ENCODE peak calls at places on chromosome 15, in ten cellular contexts. One of them, this sample, is unnamed.
A peak's percentile ranks its signal among the peaks of the same experiment; 100 is the strongest.

GRCh38 chr15:98981851-98982722 is 25.5 kb downstream of the PGPEP1L start:
- DNase-seq in endothelial cell of umbilical vein: no peak
- DNase-seq in psoas muscle: no peak
- DNase-seq in adrenal gland: no peak
- DNase-seq in gastrocnemius medialis: no peak
- DNase-seq in heart left ventricle: no peak
- DNase-seq in PC-9: no peak
- DNase-seq in DND-41: no peak
- DNase-seq in upper lobe of left lung: no peak
- DNase-seq in BE2C: no peak
- DNase-seq in this sample: no peak

GRCh38 chr15:77568014-77568959 is 64.4 kb downstream of the LINGO1 start:
- DNase-seq in endothelial cell of umbilical vein: no peak
- DNase-seq in psoas muscle: no peak
- DNase-seq in adrenal gland: no peak
- DNase-seq in gastrocnemius medialis: no peak
- DNase-seq in heart left ventricle: no peak
- DNase-seq in PC-9: no peak
- DNase-seq in DND-41: no peak
- DNase-seq in upper lobe of left lung: no peak
- DNase-seq in BE2C: no peak
- DNase-seq in this sample: no peak

GRCh38 chr15:51155016-51155580 is 60.4 kb upstream of the TNFAIP8L3 start:
- DNase-seq in endothelial cell of umbilical vein: no peak
- DNase-seq in psoas muscle: no peak
- DNase-seq in adrenal gland: no peak
- DNase-seq in gastrocnemius medialis: no peak
- DNase-seq in heart left ventricle: no peak
- DNase-seq in PC-9: no peak
- DNase-seq in DND-41: no peak
- DNase-seq in upper lobe of left lung: no peak
- DNase-seq in BE2C: no peak
- DNase-seq in this sample: no peak

GRCh38 chr15:99564221-99565030 is 1.4 kb upstream of the MEF2A start:
- DNase-seq in endothelial cell of umbilical vein: peak; percentile 44
- DNase-seq in psoas muscle: peak; percentile 59
- DNase-seq in adrenal gland: peak; percentile 64
- DNase-seq in gastrocnemius medialis: peak; percentile 15
- DNase-seq in heart left ventricle: peak; percentile 38
- DNase-seq in PC-9: peak; percentile 5
- DNase-seq in DND-41: no peak
- DNase-seq in upper lobe of left lung: no peak
- DNase-seq in BE2C: no peak
- DNase-seq in this sample: peak; percentile 55

GRCh38 chr15:32706704-32707103 is 11.1 kb upstream of the GREM1 start:
- DNase-seq in endothelial cell of umbilical vein: no peak
- DNase-seq in psoas muscle: no peak
- DNase-seq in adrenal gland: no peak
- DNase-seq in gastrocnemius medialis: no peak
- DNase-seq in heart left ventricle: no peak
- DNase-seq in PC-9: peak; percentile 55
- DNase-seq in DND-41: no peak
- DNase-seq in upper lobe of left lung: no peak
- DNase-seq in BE2C: no peak
- DNase-seq in this sample: no peak

GRCh38 chr15:36372968-36373367 is 206.5 kb upstream of the CDIN1 start:
- DNase-seq in endothelial cell of umbilical vein: no peak
- DNase-seq in psoas muscle: no peak
- DNase-seq in adrenal gland: no peak
- DNase-seq in gastrocnemius medialis: no peak
- DNase-seq in heart left ventricle: no peak
- DNase-seq in PC-9: no peak
- DNase-seq in DND-41: no peak
- DNase-seq in upper lobe of left lung: no peak
- DNase-seq in BE2C: no peak
- DNase-seq in this sample: no peak

GRCh38 chr15:29825205-29825604 is 2.9 kb upstream of the TJP1 start:
- DNase-seq in endothelial cell of umbilical vein: peak; percentile 53
- DNase-seq in psoas muscle: no peak
- DNase-seq in adrenal gland: no peak
- DNase-seq in gastrocnemius medialis: no peak
- DNase-seq in heart left ventricle: no peak
- DNase-seq in PC-9: no peak
- DNase-seq in DND-41: peak; percentile 37
- DNase-seq in upper lobe of left lung: no peak
- DNase-seq in BE2C: no peak
- DNase-seq in this sample: no peak

GRCh38 chr15:62165029-62165792 is at the start of gene C2CD4B:
- DNase-seq in endothelial cell of umbilical vein: peak; percentile 89
- DNase-seq in psoas muscle: peak; percentile 70
- DNase-seq in adrenal gland: peak; percentile 29
- DNase-seq in gastrocnemius medialis: no peak
- DNase-seq in heart left ventricle: peak; percentile 84
- DNase-seq in PC-9: peak; percentile 14
- DNase-seq in DND-41: peak; percentile 86
- DNase-seq in upper lobe of left lung: peak; percentile 90
- DNase-seq in BE2C: no peak
- DNase-seq in this sample: peak; percentile 35

GRCh38 chr15:59996498-59997041 is 7.5 kb upstream of the FOXB1 start:
- DNase-seq in endothelial cell of umbilical vein: no peak
- DNase-seq in psoas muscle: no peak
- DNase-seq in adrenal gland: no peak
- DNase-seq in gastrocnemius medialis: no peak
- DNase-seq in heart left ventricle: no peak
- DNase-seq in PC-9: no peak
- DNase-seq in DND-41: no peak
- DNase-seq in upper lobe of left lung: no peak
- DNase-seq in BE2C: no peak
- DNase-seq in this sample: no peak

DNA sequence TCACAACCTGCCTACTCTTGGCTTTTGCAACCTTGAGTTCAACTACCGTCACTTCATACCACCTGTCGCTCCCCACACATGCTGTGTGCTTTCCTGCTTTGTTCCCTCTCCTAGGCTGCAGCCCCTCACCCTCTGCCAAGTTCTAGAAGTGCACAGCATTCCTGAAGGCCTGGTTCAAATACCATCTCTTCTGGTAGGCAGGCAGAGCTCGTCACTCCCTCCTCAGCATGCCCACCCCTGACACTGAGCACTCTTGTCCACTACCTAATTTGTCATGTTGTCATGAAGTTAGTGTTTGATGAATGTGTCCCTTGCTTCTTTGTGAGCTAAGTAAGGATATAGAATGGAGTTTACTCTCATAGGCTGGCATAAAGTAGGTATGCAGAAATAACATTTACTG is 129.6 kb downstream of the SEMA6D start:
- DNase-seq in endothelial cell of umbilical vein: no peak
- DNase-seq in psoas muscle: no peak
- DNase-seq in adrenal gland: no peak
- DNase-seq in gastrocnemius medialis: no peak
- DNase-seq in heart left ventricle: no peak
- DNase-seq in PC-9: no peak
- DNase-seq in DND-41: no peak
- DNase-seq in upper lobe of left lung: no peak
- DNase-seq in BE2C: no peak
- DNase-seq in this sample: no peak
- TF ChIP-seq CTCF in endothelial cell of umbilical vein: no peak
- TF ChIP-seq CTCF in psoas muscle: no peak
- TF ChIP-seq CTCF in adrenal gland: no peak
- TF ChIP-seq CTCF in gastrocnemius medialis: no peak
- TF ChIP-seq CTCF in heart left ventricle: no peak
- TF ChIP-seq CTCF in PC-9: no peak
- TF ChIP-seq CTCF in DND-41: no peak
- TF ChIP-seq CTCF in upper lobe of left lung: no peak
- TF ChIP-seq CTCF in BE2C: no peak
- TF ChIP-seq CTCF in this sample: no peak

DNA sequence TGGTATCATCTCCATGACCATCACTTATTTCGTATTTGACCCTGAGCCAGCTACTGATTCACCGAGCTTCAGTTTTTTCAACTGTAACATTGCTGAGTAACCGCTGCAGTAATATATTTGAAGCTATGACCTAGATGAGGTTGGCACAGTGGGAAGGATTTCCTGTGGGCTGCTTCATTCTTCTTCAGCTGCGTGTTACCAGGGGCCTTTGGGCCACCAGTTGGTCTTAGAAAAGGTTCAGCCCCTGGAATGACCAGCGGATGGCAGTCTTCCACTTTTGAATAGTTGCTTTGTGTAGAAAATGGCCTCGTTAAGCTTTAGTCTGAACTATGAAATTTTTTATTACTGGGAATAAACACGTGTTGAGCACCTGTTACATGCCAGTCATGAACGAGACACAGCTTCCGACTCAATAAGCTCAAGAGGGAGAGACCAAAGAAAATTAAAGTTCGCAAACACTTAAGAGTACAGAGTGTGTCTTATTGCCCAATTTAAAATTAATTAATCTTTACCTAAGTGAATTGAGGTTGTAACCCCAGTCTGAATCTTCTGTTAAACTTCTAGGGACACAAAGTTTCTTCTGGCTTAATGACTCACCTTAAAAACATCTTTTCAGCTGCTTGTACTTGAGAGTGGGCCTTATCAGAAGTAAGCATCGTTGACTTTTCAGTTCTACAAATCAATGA is 57.6 kb upstream of the NR2E3 start:
- DNase-seq in endothelial cell of umbilical vein: peak; percentile 92
- DNase-seq in psoas muscle: no peak
- DNase-seq in adrenal gland: peak; percentile 71
- DNase-seq in gastrocnemius medialis: no peak
- DNase-seq in heart left ventricle: no peak
- DNase-seq in PC-9: peak; percentile 57
- DNase-seq in DND-41: no peak
- DNase-seq in upper lobe of left lung: no peak
- DNase-seq in BE2C: peak; percentile 47
- DNase-seq in this sample: no peak
- H3K27me3 ChIP-seq in endothelial cell of umbilical vein: no peaks in the 10 kb centered on the region
- H3K27me3 ChIP-seq in psoas muscle: no peaks in the 10 kb centered on the region
- H3K27me3 ChIP-seq in adrenal gland: no peaks in the 10 kb centered on the region
- H3K27me3 ChIP-seq in gastrocnemius medialis: no peaks in the 10 kb centered on the region
- H3K27me3 ChIP-seq in heart left ventricle: no peaks in the 10 kb centered on the region
- H3K27me3 ChIP-seq in PC-9: no peaks in the 10 kb centered on the region
- H3K27me3 ChIP-seq in DND-41: peaks cover 2% of the 10 kb centered on the region
- H3K27me3 ChIP-seq in upper lobe of left lung: no peaks in the 10 kb centered on the region
- H3K27me3 ChIP-seq in BE2C: no peaks in the 10 kb centered on the region
- H3K27me3 ChIP-seq in this sample: no peaks in the 10 kb centered on the region

GRCh38 chr15:49223536-49224274 is 53.7 kb downstream of the GALK2 start:
- DNase-seq in endothelial cell of umbilical vein: no peak
- DNase-seq in psoas muscle: no peak
- DNase-seq in adrenal gland: no peak
- DNase-seq in gastrocnemius medialis: no peak
- DNase-seq in heart left ventricle: no peak
- DNase-seq in PC-9: no peak
- DNase-seq in DND-41: no peak
- DNase-seq in upper lobe of left lung: no peak
- DNase-seq in BE2C: no peak
- DNase-seq in this sample: no peak

GRCh38 chr15:49229922-49230321 is 59.9 kb downstream of the GALK2 start:
- DNase-seq in endothelial cell of umbilical vein: no peak
- DNase-seq in psoas muscle: no peak
- DNase-seq in adrenal gland: no peak
- DNase-seq in gastrocnemius medialis: no peak
- DNase-seq in heart left ventricle: no peak
- DNase-seq in PC-9: no peak
- DNase-seq in DND-41: peak; percentile 17
- DNase-seq in upper lobe of left lung: no peak
- DNase-seq in BE2C: no peak
- DNase-seq in this sample: no peak

GRCh38 chr15:49227602-49228001 is 57.6 kb downstream of the GALK2 start:
- DNase-seq in endothelial cell of umbilical vein: no peak
- DNase-seq in psoas muscle: no peak
- DNase-seq in adrenal gland: no peak
- DNase-seq in gastrocnemius medialis: no peak
- DNase-seq in heart left ventricle: no peak
- DNase-seq in PC-9: no peak
- DNase-seq in DND-41: no peak
- DNase-seq in upper lobe of left lung: no peak
- DNase-seq in BE2C: no peak
- DNase-seq in this sample: no peak

DNA sequence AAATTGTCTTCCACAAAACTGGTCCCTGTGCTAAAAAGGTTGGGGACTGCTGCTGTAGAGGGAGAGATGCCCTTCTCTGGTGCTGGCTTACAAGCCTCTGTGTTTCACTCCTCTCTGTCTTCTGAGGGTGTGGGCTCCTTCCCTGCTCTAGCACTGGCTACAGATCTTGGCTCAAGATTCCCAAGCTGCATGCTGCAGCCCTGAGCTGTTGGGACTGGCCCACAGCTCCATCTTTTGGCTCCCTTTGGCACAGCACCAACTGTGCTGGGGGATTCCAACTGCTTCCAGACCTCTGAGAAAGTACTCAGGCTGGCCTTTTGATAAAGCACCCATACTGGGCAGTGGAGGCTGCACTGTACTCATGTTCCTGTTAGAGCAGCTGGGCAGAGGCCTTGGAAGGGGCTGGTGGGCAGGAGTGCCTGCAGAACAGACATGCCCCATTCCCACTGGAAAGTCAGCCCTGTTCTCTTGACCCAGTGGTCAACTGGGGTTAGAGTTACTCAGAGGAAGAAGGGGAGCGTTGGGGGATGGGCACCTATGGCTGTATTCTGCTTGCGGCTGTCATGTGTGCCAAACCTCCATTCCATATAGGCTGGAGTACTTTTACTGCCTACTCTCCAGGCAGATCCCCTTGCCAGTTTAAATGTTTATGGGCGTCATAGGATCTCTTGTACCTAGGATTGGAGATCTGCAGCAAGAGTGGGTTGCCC is 55.7 kb downstream of the GALK2 start:
- DNase-seq in endothelial cell of umbilical vein: peak; percentile 28
- DNase-seq in psoas muscle: no peak
- DNase-seq in adrenal gland: no peak
- DNase-seq in gastrocnemius medialis: no peak
- DNase-seq in heart left ventricle: no peak
- DNase-seq in PC-9: peak; percentile 5
- DNase-seq in DND-41: no peak
- DNase-seq in upper lobe of left lung: no peak
- DNase-seq in BE2C: peak; percentile 76
- DNase-seq in this sample: no peak
- TF ChIP-seq CTCF in endothelial cell of umbilical vein: peak; percentile 46
- TF ChIP-seq CTCF in psoas muscle: no peak
- TF ChIP-seq CTCF in adrenal gland: no peak
- TF ChIP-seq CTCF in gastrocnemius medialis: no peak
- TF ChIP-seq CTCF in heart left ventricle: no peak
- TF ChIP-seq CTCF in PC-9: no peak
- TF ChIP-seq CTCF in DND-41: peak; percentile 35
- TF ChIP-seq CTCF in upper lobe of left lung: no peak
- TF ChIP-seq CTCF in BE2C: peak; percentile 80
- TF ChIP-seq CTCF in this sample: no peak

DNA sequence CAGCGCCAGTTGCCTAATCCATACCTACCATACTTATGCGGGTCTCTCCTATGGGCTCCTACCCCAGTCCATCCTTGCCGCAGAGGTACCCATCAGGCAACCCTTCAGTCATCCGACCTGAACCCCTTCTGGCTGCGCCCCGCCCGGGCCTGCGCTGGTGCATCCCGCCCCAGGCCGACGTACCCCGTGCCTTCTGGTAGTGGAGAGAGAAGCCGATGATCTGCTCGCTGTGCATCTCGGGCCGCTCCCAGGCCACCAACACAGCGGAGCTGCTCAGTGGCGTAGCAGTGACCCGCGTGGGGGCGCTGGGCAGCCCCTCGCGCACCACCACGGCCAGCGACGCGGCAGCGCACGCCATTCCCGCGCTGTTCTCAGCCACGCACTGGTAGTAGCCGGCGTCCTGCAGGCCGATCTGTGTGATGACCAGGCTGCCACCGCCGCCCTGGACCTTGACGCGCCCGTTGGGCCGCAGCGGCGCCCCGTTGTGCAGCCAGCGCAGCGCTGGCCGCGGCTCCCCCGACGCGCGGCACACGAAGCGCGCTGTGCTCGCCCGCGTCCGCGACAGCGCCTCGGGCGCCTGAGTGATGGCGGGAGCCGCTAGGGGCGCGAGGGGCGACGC is 17.9 kb upstream of the IGDCC3 start:
- DNase-seq in endothelial cell of umbilical vein: no peak
- DNase-seq in psoas muscle: peak; percentile 35
- DNase-seq in adrenal gland: no peak
- DNase-seq in gastrocnemius medialis: no peak
- DNase-seq in heart left ventricle: no peak
- DNase-seq in PC-9: no peak
- DNase-seq in DND-41: no peak
- DNase-seq in upper lobe of left lung: no peak
- DNase-seq in BE2C: no peak
- DNase-seq in this sample: no peak
- H3K27me3 ChIP-seq in endothelial cell of umbilical vein: peaks cover 39% of the 10 kb centered on the region
- H3K27me3 ChIP-seq in psoas muscle: peaks cover 5% of the 10 kb centered on the region
- H3K27me3 ChIP-seq in adrenal gland: no peaks in the 10 kb centered on the region
- H3K27me3 ChIP-seq in gastrocnemius medialis: no peaks in the 10 kb centered on the region
- H3K27me3 ChIP-seq in heart left ventricle: peaks cover 32% of the 10 kb centered on the region
- H3K27me3 ChIP-seq in PC-9: peaks cover 16% of the 10 kb centered on the region
- H3K27me3 ChIP-seq in DND-41: peaks cover 16% of the 10 kb centered on the region
- H3K27me3 ChIP-seq in upper lobe of left lung: peaks cover 19% of the 10 kb centered on the region
- H3K27me3 ChIP-seq in BE2C: peaks cover 28% of the 10 kb centered on the region
- H3K27me3 ChIP-seq in this sample: no peaks in the 10 kb centered on the region